ENCODE peak calls at places on chromosomes 12 and 14, in nine cellular contexts. Q, O, K, V, N, X, P, F and B are unnamed samples.

GRCh38 chr14:34180428-34180827 is 229.6 kb upstream of the EGLN3 start:
- DNase-seq in Q (no peak), O (no peak), K (no peak), V (no peak), N (no peak), X (no peak), P (no peak), F (no peak), B (no peak)

GRCh38 chr14:93042968-93043940 is 72.5 kb downstream of the ITPK1 start:
- DNase-seq in Q (no peak), O (no peak), K (peak; percentile 53), V (no peak), N (peak; percentile 81), X (peak; percentile 90), P (no peak), F (peak; percentile 98), B (peak; percentile 61)

GRCh38 chr12:6871052-6871957 is 1.8 kb downstream of the SPSB2 start:
- DNase-seq in Q (no peak), O (peak; percentile 26), K (no peak), V (no peak), N (no peak), X (no peak), P (no peak), F (no peak), B (peak; percentile 60)

GRCh38 chr12:15581006-15581405 is 208.2 kb downstream of the EPS8 start:
- DNase-seq in Q (no peak), O (no peak), K (no peak), V (no peak), N (no peak), X (peak; percentile 58), P (no peak), F (no peak), B (no peak)

GRCh38 chr12:106780010-106780625 is 5.6 kb downstream of the RIC8B start:
- DNase-seq in Q (no peak), O (no peak), K (no peak), V (no peak), N (no peak), X (no peak), P (peak; percentile 55), F (peak; percentile 5), B (no peak)

GRCh38 chr14:23183479-23183878 is at the start of gene SLC7A8:
- DNase-seq in Q (no peak), O (no peak), K (peak; percentile 30), V (peak; percentile 78), N (no peak), X (peak; percentile 31), P (no peak), F (no peak), B (no peak)

GRCh38 chr12:57299514-57300016 is 48.6 kb upstream of the STAC3 start:
- DNase-seq in Q (no peak), O (no peak), K (no peak), V (no peak), N (peak; percentile 72), X (no peak), P (no peak), F (no peak), B (no peak)

GRCh38 chr12:43292699-43293098 is 259.3 kb downstream of the ADAMTS20 start:
- DNase-seq in Q (no peak), O (no peak), K (no peak), V (no peak), N (no peak), X (peak; percentile 71), P (no peak), F (no peak), B (no peak)

GRCh38 chr12:39972119-39972518 is 133.8 kb downstream of the SLC2A13 start:
- DNase-seq in Q (no peak), O (peak; percentile 56), K (no peak), V (no peak), N (no peak), X (peak; percentile 62), P (no peak), F (no peak), B (no peak)

GRCh38 chr14:83425138-83425537 is 1891.5 kb upstream of the SEL1L start:
- DNase-seq in Q (no peak), O (no peak), K (no peak), V (no peak), N (no peak), X (peak; percentile 62), P (no peak), F (no peak), B (no peak)

GRCh38 chr12:120668091-120668796 is 18.7 kb upstream of the MLEC start:
- DNase-seq in Q (no peak), O (no peak), K (no peak), V (no peak), N (no peak), X (no peak), P (no peak), F (no peak), B (no peak)

GRCh38 chr14:76761198-76761848 is at the start of gene VASH1:
- DNase-seq in Q (no peak), O (no peak), K (peak; percentile 79), V (peak; percentile 59), N (no peak), X (peak; percentile 78), P (peak; percentile 93), F (no peak), B (peak; percentile 91)

GRCh38 chr14:57848353-57848752 is 17.5 kb downstream of the SLC35F4 start:
- DNase-seq in Q (no peak), O (no peak), K (no peak), V (no peak), N (no peak), X (no peak), P (no peak), F (no peak), B (no peak)

GRCh38 chr14:39562175-39562574 is 129.9 kb upstream of the FBXO33 start:
- DNase-seq in Q (no peak), O (no peak), K (no peak), V (no peak), N (no peak), X (no peak), P (no peak), F (no peak), B (no peak)

GRCh38 chr14:53149656-53150319 is 3.3 kb downstream of the DDHD1 start:
- DNase-seq in Q (no peak), O (no peak), K (no peak), V (no peak), N (no peak), X (no peak), P (no peak), F (no peak), B (no peak)

GRCh38 chr12:100741084-100741711 is 53.4 kb upstream of the ANO4 start:
- DNase-seq in Q (no peak), O (no peak), K (no peak), V (no peak), N (peak; percentile 6), X (peak; percentile 43), P (no peak), F (no peak), B (peak; percentile 29)

GRCh38 chr12:55824726-55825125 is 4.7 kb downstream of the DNAJC14 start:
- DNase-seq in Q (no peak), O (no peak), K (no peak), V (no peak), N (no peak), X (no peak), P (no peak), F (no peak), B (no peak)

GRCh38 chr14:106790189-106791036 is 1264.0 kb downstream of the TMEM121 start:
- DNase-seq in Q (peak; percentile 88), O (peak; percentile 26), K (peak; percentile 41), V (peak; percentile 22), N (peak; percentile 33), X (no peak), P (no peak), F (no peak), B (peak; percentile 77)

GRCh38 chr12:72574138-72574537 is 302.0 kb downstream of the TRHDE start:
- DNase-seq in Q (no peak), O (no peak), K (no peak), V (no peak), N (no peak), X (no peak), P (no peak), F (no peak), B (no peak)

GRCh38 chr12:72570601-72571000 is 298.4 kb downstream of the TRHDE start:
- DNase-seq in Q (no peak), O (no peak), K (no peak), V (peak; percentile 70), N (no peak), X (no peak), P (no peak), F (no peak), B (no peak)
- TF ChIP-seq CTCF in Q (no peak), O (no peak), K (no peak), V (peak; percentile 60), N (peak; percentile 42), X (no peak), P (no peak), F (no peak), B (peak; percentile 55)

GRCh38 chr14:99969673-99970322 is 95.4 kb upstream of the EVL start:
- DNase-seq in Q (no peak), O (no peak), K (no peak), V (no peak), N (no peak), X (no peak), P (peak; percentile 77), F (no peak), B (no peak)
- TF ChIP-seq CTCF in Q (no peak), O (no peak), K (no peak), V (no peak), N (no peak), X (no peak), P (no peak), F (no peak), B (no peak)

GRCh38 chr14:71721791-71722190 is 210.4 kb upstream of the RGS6 start:
- DNase-seq in Q (no peak), O (no peak), K (no peak), V (no peak), N (no peak), X (no peak), P (no peak), F (no peak), B (no peak)

GRCh38 chr14:71722885-71723284 is 209.3 kb upstream of the RGS6 start:
- DNase-seq in Q (no peak), O (no peak), K (no peak), V (no peak), N (no peak), X (no peak), P (no peak), F (no peak), B (no peak)

GRCh38 chr14:71725802-71726638 is 206.2 kb upstream of the RGS6 start:
- DNase-seq in Q (no peak), O (no peak), K (no peak), V (no peak), N (no peak), X (peak; percentile 81), P (no peak), F (no peak), B (no peak)

GRCh38 chr14:71716371-71716770 is 215.9 kb upstream of the RGS6 start:
- DNase-seq in Q (no peak), O (no peak), K (no peak), V (no peak), N (no peak), X (peak; percentile 61), P (no peak), F (no peak), B (no peak)

GRCh38 chr14:71720978-71721624 is 211.1 kb upstream of the RGS6 start:
- DNase-seq in Q (no peak), O (no peak), K (no peak), V (peak; percentile 61), N (peak; percentile 45), X (peak; percentile 88), P (no peak), F (peak; percentile 89), B (peak; percentile 37)
- TF ChIP-seq CTCF in Q (no peak), O (no peak), K (peak; percentile 21), V (peak; percentile 54), N (peak; percentile 90), X (peak; percentile 71), P (no peak), F (peak; percentile 77), B (no peak)

GRCh38 chr12:27460471-27460978 is 14.0 kb downstream of the SMCO2 start:
- DNase-seq in Q (no peak), O (no peak), K (no peak), V (no peak), N (no peak), X (peak; percentile 81), P (no peak), F (peak; percentile 9), B (no peak)
- TF ChIP-seq CTCF in Q (no peak), O (no peak), K (no peak), V (no peak), N (no peak), X (no peak), P (no peak), F (no peak), B (no peak)